ENCODE peak calls at places on chromosome X, in nine cellular contexts. V, B, Y, G, E, H, F, X and J are unnamed samples.

GRCh38 chrX:137792214-137792613 is 226.3 kb downstream of the ZIC3 start:
- DNase-seq in V (no peak), B (no peak), Y (no peak), G (no peak), E (no peak), H (no peak), F (no peak), X (no peak), J (no peak)

GRCh38 chrX:10239611-10240064 is 82.9 kb downstream of the CLCN4 start:
- DNase-seq in V (peak; percentile 85), B (peak; percentile 68), Y (no peak), G (no peak), E (peak; percentile 13), H (no peak), F (no peak), X (no peak), J (peak; percentile 85)

GRCh38 chrX:49174723-49175122 is 3.0 kb downstream of the PLP2 start:
- DNase-seq in V (no peak), B (no peak), Y (no peak), G (no peak), E (no peak), H (no peak), F (no peak), X (no peak), J (no peak)

GRCh38 chrX:7448123-7448522 is 300.2 kb upstream of the PUDP start:
- DNase-seq in V (no peak), B (no peak), Y (no peak), G (no peak), E (no peak), H (no peak), F (no peak), X (no peak), J (no peak)

GRCh38 chrX:48505481-48505880 is 3.3 kb upstream of the PORCN start:
- DNase-seq in V (no peak), B (no peak), Y (no peak), G (no peak), E (no peak), H (no peak), F (no peak), X (no peak), J (no peak)

GRCh38 chrX:1164322-1165288 is 47.8 kb downstream of the CRLF2 start:
- DNase-seq in V (no peak), B (peak; percentile 70), Y (no peak), G (peak; percentile 52), E (no peak), H (no peak), F (no peak), X (no peak), J (no peak)

GRCh38 chrX:16185725-16186136 is 18.4 kb downstream of the MAGEB17 start:
- DNase-seq in V (peak; percentile 67), B (no peak), Y (no peak), G (peak; percentile 50), E (peak; percentile 24), H (no peak), F (peak; percentile 74), X (no peak), J (peak; percentile 76)

GRCh38 chrX:141760761-141761160 is 62.2 kb upstream of the SPANXD start:
- DNase-seq in V (no peak), B (no peak), Y (no peak), G (no peak), E (no peak), H (no peak), F (peak; percentile 1), X (no peak), J (peak; percentile 5)

GRCh38 chrX:119003462-119003861 is 29.0 kb downstream of the LONRF3 start:
- DNase-seq in V (no peak), B (no peak), Y (no peak), G (no peak), E (no peak), H (no peak), F (no peak), X (no peak), J (no peak)

GRCh38 chrX:17495052-17495451 is 120.1 kb downstream of the NHS start:
- DNase-seq in V (no peak), B (no peak), Y (no peak), G (no peak), E (no peak), H (no peak), F (no peak), X (no peak), J (no peak)

GRCh38 chrX:72038016-72038415 is 93.7 kb downstream of the RTL5 start:
- DNase-seq in V (no peak), B (peak; percentile 15), Y (no peak), G (no peak), E (no peak), H (no peak), F (no peak), X (peak; percentile 23), J (no peak)

GRCh38 chrX:154485150-154486051 is 1.0 kb downstream of the UBL4A start:
- DNase-seq in V (no peak), B (peak; percentile 71), Y (no peak), G (no peak), E (no peak), H (no peak), F (no peak), X (no peak), J (no peak)

GRCh38 chrX:136143714-136144113 is 3.6 kb upstream of the FHL1 start:
- DNase-seq in V (no peak), B (no peak), Y (no peak), G (no peak), E (no peak), H (no peak), F (no peak), X (no peak), J (no peak)

GRCh38 chrX:153032397-153033118 is 23.7 kb upstream of the PNMA3 start:
- DNase-seq in V (peak; percentile 25), B (peak; percentile 84), Y (peak; percentile 71), G (peak; percentile 76), E (peak; percentile 76), H (no peak), F (peak; percentile 56), X (peak; percentile 74), J (peak; percentile 24)

GRCh38 chrX:21004835-21005234 is 369.4 kb upstream of the CNKSR2 start:
- DNase-seq in V (no peak), B (no peak), Y (no peak), G (no peak), E (no peak), H (no peak), F (no peak), X (no peak), J (no peak)

GRCh38 chrX:129720741-129721140 is 18.0 kb upstream of the XPNPEP2 start:
- DNase-seq in V (no peak), B (no peak), Y (no peak), G (no peak), E (no peak), H (no peak), F (no peak), X (no peak), J (no peak)

GRCh38 chrX:8748855-8749254 is 16.9 kb upstream of the ANOS1 start:
- DNase-seq in V (peak; percentile 22), B (no peak), Y (no peak), G (no peak), E (peak; percentile 7), H (no peak), F (peak; percentile 22), X (no peak), J (no peak)
- TF ChIP-seq CTCF in V (peak; percentile 69), B (no peak), Y (peak; percentile 29), G (peak; percentile 20), E (peak; percentile 15), H (peak; percentile 44), F (peak; percentile 35), X (no peak), J (peak; percentile 77)

GRCh38 chrX:80431502-80431832 is 11.2 kb downstream of the TENT5D start:
- DNase-seq in V (no peak), B (no peak), Y (no peak), G (no peak), E (no peak), H (no peak), F (no peak), X (no peak), J (no peak)

GRCh38 chrX:80432441-80432840 is 12.2 kb downstream of the TENT5D start:
- DNase-seq in V (no peak), B (no peak), Y (no peak), G (no peak), E (no peak), H (no peak), F (no peak), X (no peak), J (no peak)

GRCh38 chrX:80432863-80433262 is 12.6 kb downstream of the TENT5D start:
- DNase-seq in V (no peak), B (no peak), Y (no peak), G (no peak), E (peak; percentile 41), H (peak; percentile 2), F (no peak), X (no peak), J (no peak)

DNA sequence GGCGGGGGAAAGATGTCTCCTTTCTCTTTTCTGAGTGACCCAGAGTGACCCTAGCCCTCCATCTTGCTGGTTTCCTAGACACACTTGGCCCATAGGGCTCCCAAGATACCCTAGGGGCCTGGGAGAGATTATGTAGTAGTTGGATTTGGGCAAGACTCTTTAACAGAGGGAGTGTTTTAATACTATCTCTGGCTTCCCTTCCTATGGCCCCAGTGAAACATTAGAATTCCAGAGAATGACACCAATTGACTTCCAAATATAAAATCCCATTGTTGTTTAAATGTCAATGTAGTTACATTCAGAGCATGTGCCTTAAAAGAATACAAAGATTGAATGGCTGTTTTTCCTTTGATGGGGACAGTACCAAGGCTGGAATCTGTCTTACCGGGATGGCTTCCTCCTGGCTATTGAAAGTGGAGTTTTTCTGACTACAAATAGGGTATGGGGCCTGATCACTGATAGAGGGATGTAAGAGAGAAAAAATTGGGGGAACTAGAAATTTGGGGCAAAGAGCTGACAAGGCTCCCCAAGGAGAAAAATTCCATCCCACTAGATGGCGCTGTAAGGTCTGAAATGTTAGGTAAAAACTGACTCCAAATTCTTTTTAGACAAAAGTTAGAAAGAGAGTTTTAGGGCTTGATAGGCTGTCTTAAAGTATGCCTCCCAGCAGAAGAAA is 10.7 kb downstream of the TENT5D start:
- DNase-seq in V (no peak), B (no peak), Y (no peak), G (no peak), E (no peak), H (no peak), F (no peak), X (no peak), J (no peak)
- TF ChIP-seq CTCF in V (no peak), B (no peak), Y (no peak), G (no peak), E (no peak), H (no peak), F (no peak), X (no peak), J (peak; percentile 44)

DNA sequence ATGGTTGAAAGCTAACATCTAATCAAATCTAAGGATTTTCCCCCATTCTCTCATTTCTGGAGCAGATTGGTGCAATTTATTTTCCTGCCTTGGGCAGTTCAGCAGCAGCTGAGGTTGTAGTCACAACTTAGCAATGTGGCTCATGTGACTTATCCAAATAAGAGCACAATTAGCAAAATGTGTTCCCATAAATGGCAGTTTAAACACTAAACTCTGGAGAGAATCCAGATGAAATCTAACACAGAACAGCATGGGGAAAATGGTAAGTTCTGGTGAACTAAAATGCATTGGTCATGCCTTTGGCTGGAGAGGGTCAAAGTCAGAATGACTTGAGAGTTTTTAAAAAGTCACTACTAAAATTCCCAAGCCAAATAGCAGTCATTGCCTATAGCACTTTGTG is 422.6 kb upstream of the DIPK2B start:
- DNase-seq in V (peak; percentile 60), B (no peak), Y (no peak), G (no peak), E (no peak), H (no peak), F (peak; percentile 74), X (no peak), J (peak; percentile 91)
- TF ChIP-seq CTCF in V (no peak), B (no peak), Y (no peak), G (no peak), E (no peak), H (no peak), F (no peak), X (no peak), J (no peak)

GRCh38 chrX:150696264-150696789 is 3.1 kb downstream of the MTMR1 start:
- DNase-seq in V (no peak), B (no peak), Y (no peak), G (peak; percentile 52), E (no peak), H (no peak), F (no peak), X (no peak), J (no peak)
- TF ChIP-seq CTCF in V (no peak), B (no peak), Y (no peak), G (no peak), E (no peak), H (no peak), F (no peak), X (no peak), J (no peak)